ENCODE peak calls at places on chromosomes 13 and 19, in five cellular contexts. D is activated CD8-positive, alpha-beta T cell treated with anti-CD3 and anti-CD28 coated beads for 36 hours; U is activated CD4-positive, alpha-beta T cell treated with anti-CD3 and anti-CD28 coated beads, Interleukin-2, amount 50 U/mL, for 48 hours; O is stimulated activated naive CD8-positive, alpha-beta T cell treated with anti-CD3 and anti-CD28 coated beads, Interleukin-15, Interleukin-2, amounts not matched to agents 100 U/mL and 50 U/mL, for 24 hours; V is posterior cingulate gyrus. N is an unnamed sample.

GRCh38 chr13:93721483-93721882 is 494.9 kb downstream of the GPC6 start:
- DNase-seq in D (no peak), U (no peak), O (no peak), V (no peak), N (no peak)

GRCh38 chr13:78177306-78177705 is 258.7 kb upstream of the EDNRB start:
- DNase-seq in D (no peak), U (no peak), O (no peak), V (no peak), N (no peak)

GRCh38 chr19:7856679-7857663 is 17.2 kb downstream of the PRR36 start:
- DNase-seq in D (no peak), U (no peak), O (no peak), V (no peak), N (no peak)

GRCh38 chr19:14146789-14147216 is 10.4 kb upstream of the ASF1B start:
- DNase-seq in D (no peak), U (no peak), O (no peak), V (no peak), N (no peak)

GRCh38 chr13:21040120-21040834 is 21.1 kb downstream of the LATS2 start:
- DNase-seq in D (no peak), U (no peak), O (no peak), V (no peak), N (no peak)

GRCh38 chr13:110193491-110193890 is 113.5 kb downstream of the COL4A1 start:
- DNase-seq in D (no peak), U (no peak), O (no peak), V (no peak), N (no peak)

GRCh38 chr19:18399008-18399407 is 1.6 kb upstream of the LRRC25 start:
- DNase-seq in D (no peak), U (no peak), O (no peak), V (no peak), N (peak; percentile 73)

GRCh38 chr19:1170938-1171754 is 2.9 kb downstream of the SBNO2 start:
- DNase-seq in D (no peak), U (no peak), O (no peak), V (no peak), N (no peak)